ENCODE peak calls at places on chromosomes 6 and 20, in nine cellular contexts. One of them, this sample, is unnamed.

GRCh38 chr6:28336284-28337024 is 506 bp upstream of the ZSCAN31 start:
- DNase-seq in Panc1: no peak
- DNase-seq in spleen: no peak
- DNase-seq in AG04449: no peak
- DNase-seq in heart left ventricle: peak
- DNase-seq in uterus: no peak
- DNase-seq in fibroblast of lung: peak
- DNase-seq in brain microvascular endothelial cell: peak
- DNase-seq in colonic mucosa: peak
- DNase-seq in this sample: peak

GRCh38 chr6:37367557-37367956 is 13.8 kb downstream of the RNF8 start:
- DNase-seq in Panc1: no peak
- DNase-seq in spleen: no peak
- DNase-seq in AG04449: no peak
- DNase-seq in heart left ventricle: no peak
- DNase-seq in uterus: no peak
- DNase-seq in fibroblast of lung: no peak
- DNase-seq in brain microvascular endothelial cell: no peak
- DNase-seq in colonic mucosa: no peak
- DNase-seq in this sample: no peak

GRCh38 chr20:38843346-38843745 is 37.8 kb downstream of the PPP1R16B start:
- DNase-seq in Panc1: no peak
- DNase-seq in spleen: no peak
- DNase-seq in AG04449: no peak
- DNase-seq in heart left ventricle: no peak
- DNase-seq in uterus: no peak
- DNase-seq in fibroblast of lung: no peak
- DNase-seq in brain microvascular endothelial cell: no peak
- DNase-seq in colonic mucosa: no peak
- DNase-seq in this sample: no peak

GRCh38 chr6:28867078-28867414 is 56.7 kb downstream of the TRIM27 start:
- DNase-seq in Panc1: no peak
- DNase-seq in spleen: no peak
- DNase-seq in AG04449: no peak
- DNase-seq in heart left ventricle: no peak
- DNase-seq in uterus: no peak
- DNase-seq in fibroblast of lung: peak
- DNase-seq in brain microvascular endothelial cell: no peak
- DNase-seq in colonic mucosa: no peak
- DNase-seq in this sample: no peak

GRCh38 chr20:63968928-63969760 is 586 bp downstream of the ZNF512B start:
- DNase-seq in Panc1: no peak
- DNase-seq in spleen: peak
- DNase-seq in AG04449: no peak
- DNase-seq in heart left ventricle: peak
- DNase-seq in uterus: peak
- DNase-seq in fibroblast of lung: no peak
- DNase-seq in brain microvascular endothelial cell: no peak
- DNase-seq in colonic mucosa: no peak
- DNase-seq in this sample: peak

GRCh38 chr20:25270829-25271251 is 23.0 kb downstream of the PYGB start:
- DNase-seq in Panc1: no peak
- DNase-seq in spleen: peak
- DNase-seq in AG04449: no peak
- DNase-seq in heart left ventricle: peak
- DNase-seq in uterus: no peak
- DNase-seq in fibroblast of lung: no peak
- DNase-seq in brain microvascular endothelial cell: no peak
- DNase-seq in colonic mucosa: peak
- DNase-seq in this sample: no peak

GRCh38 chr6:57283096-57283495 is 34.3 kb upstream of the PRIM2 start:
- DNase-seq in Panc1: no peak
- DNase-seq in spleen: no peak
- DNase-seq in AG04449: no peak
- DNase-seq in heart left ventricle: no peak
- DNase-seq in uterus: no peak
- DNase-seq in fibroblast of lung: no peak
- DNase-seq in brain microvascular endothelial cell: no peak
- DNase-seq in colonic mucosa: no peak
- DNase-seq in this sample: no peak

GRCh38 chr6:71199796-71200195 is 88.8 kb upstream of the OGFRL1 start:
- DNase-seq in Panc1: no peak
- DNase-seq in spleen: no peak
- DNase-seq in AG04449: no peak
- DNase-seq in heart left ventricle: no peak
- DNase-seq in uterus: no peak
- DNase-seq in fibroblast of lung: no peak
- DNase-seq in brain microvascular endothelial cell: no peak
- DNase-seq in colonic mucosa: no peak
- DNase-seq in this sample: no peak

GRCh38 chr6:11434565-11435326 is 102.8 kb upstream of the TMEM170B start:
- DNase-seq in Panc1: no peak
- DNase-seq in spleen: no peak
- DNase-seq in AG04449: peak
- DNase-seq in heart left ventricle: no peak
- DNase-seq in uterus: no peak
- DNase-seq in fibroblast of lung: peak
- DNase-seq in brain microvascular endothelial cell: peak
- DNase-seq in colonic mucosa: peak
- DNase-seq in this sample: peak

GRCh38 chr6:40585661-40586269 is 1.4 kb downstream of the LRFN2 start:
- DNase-seq in Panc1: no peak
- DNase-seq in spleen: no peak
- DNase-seq in AG04449: no peak
- DNase-seq in heart left ventricle: no peak
- DNase-seq in uterus: no peak
- DNase-seq in fibroblast of lung: no peak
- DNase-seq in brain microvascular endothelial cell: no peak
- DNase-seq in colonic mucosa: peak
- DNase-seq in this sample: peak

GRCh38 chr6:46998436-46999017 is 43.6 kb downstream of the ADGRF1 start:
- DNase-seq in Panc1: no peak
- DNase-seq in spleen: no peak
- DNase-seq in AG04449: no peak
- DNase-seq in heart left ventricle: no peak
- DNase-seq in uterus: no peak
- DNase-seq in fibroblast of lung: peak
- DNase-seq in brain microvascular endothelial cell: peak
- DNase-seq in colonic mucosa: no peak
- DNase-seq in this sample: no peak

GRCh38 chr6:80338201-80338836 is 231.8 kb downstream of the BCKDHB start:
- DNase-seq in Panc1: peak
- DNase-seq in spleen: peak
- DNase-seq in AG04449: no peak
- DNase-seq in heart left ventricle: peak
- DNase-seq in uterus: peak
- DNase-seq in fibroblast of lung: no peak
- DNase-seq in brain microvascular endothelial cell: peak
- DNase-seq in colonic mucosa: peak
- DNase-seq in this sample: peak

GRCh38 chr6:170249817-170250216 is 41.1 kb downstream of the DLL1 start:
- DNase-seq in Panc1: no peak
- DNase-seq in spleen: no peak
- DNase-seq in AG04449: no peak
- DNase-seq in heart left ventricle: no peak
- DNase-seq in uterus: no peak
- DNase-seq in fibroblast of lung: no peak
- DNase-seq in brain microvascular endothelial cell: no peak
- DNase-seq in colonic mucosa: no peak
- DNase-seq in this sample: no peak

GRCh38 chr6:37127961-37128862 is 41.7 kb upstream of the PIM1 start:
- DNase-seq in Panc1: no peak
- DNase-seq in spleen: no peak
- DNase-seq in AG04449: peak
- DNase-seq in heart left ventricle: no peak
- DNase-seq in uterus: no peak
- DNase-seq in fibroblast of lung: peak
- DNase-seq in brain microvascular endothelial cell: peak
- DNase-seq in colonic mucosa: peak
- DNase-seq in this sample: peak

GRCh38 chr6:83536034-83536646 is 23.8 kb downstream of the PRSS35 start:
- DNase-seq in Panc1: peak
- DNase-seq in spleen: no peak
- DNase-seq in AG04449: no peak
- DNase-seq in heart left ventricle: no peak
- DNase-seq in uterus: no peak
- DNase-seq in fibroblast of lung: peak
- DNase-seq in brain microvascular endothelial cell: peak
- DNase-seq in colonic mucosa: peak
- DNase-seq in this sample: peak

DNA sequence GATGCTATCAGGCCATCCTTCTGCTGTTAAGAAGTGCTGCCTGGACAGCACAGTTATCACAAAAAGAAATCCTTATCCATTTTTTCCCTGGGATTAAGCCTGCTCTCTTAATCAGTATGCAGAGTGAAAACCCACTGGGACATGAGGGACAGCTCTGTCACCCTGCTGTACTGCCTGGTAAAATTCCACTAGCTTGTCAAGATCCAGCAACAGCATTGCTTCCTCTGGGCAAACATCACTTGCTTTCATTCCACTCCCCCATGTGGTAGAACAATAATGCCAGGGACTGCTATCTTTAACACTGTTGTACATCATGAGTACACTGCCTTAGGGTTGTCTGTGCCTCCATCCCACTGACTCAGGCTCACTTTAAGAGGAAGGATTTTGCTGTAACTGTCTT is 331.3 kb downstream of the KIF16B start:
- DNase-seq in Panc1: peak
- DNase-seq in spleen: no peak
- DNase-seq in AG04449: no peak
- DNase-seq in heart left ventricle: no peak
- DNase-seq in uterus: no peak
- DNase-seq in fibroblast of lung: no peak
- DNase-seq in brain microvascular endothelial cell: peak
- DNase-seq in colonic mucosa: no peak
- DNase-seq in this sample: no peak
- TF ChIP-seq CTCF in Panc1: peak
- TF ChIP-seq CTCF in spleen: no peak
- TF ChIP-seq CTCF in AG04449: no peak
- TF ChIP-seq CTCF in heart left ventricle: no peak
- TF ChIP-seq CTCF in uterus: no peak
- TF ChIP-seq CTCF in fibroblast of lung: no peak
- TF ChIP-seq CTCF in brain microvascular endothelial cell: peak
- TF ChIP-seq CTCF in colonic mucosa: no peak
- TF ChIP-seq CTCF in this sample: no peak

DNA sequence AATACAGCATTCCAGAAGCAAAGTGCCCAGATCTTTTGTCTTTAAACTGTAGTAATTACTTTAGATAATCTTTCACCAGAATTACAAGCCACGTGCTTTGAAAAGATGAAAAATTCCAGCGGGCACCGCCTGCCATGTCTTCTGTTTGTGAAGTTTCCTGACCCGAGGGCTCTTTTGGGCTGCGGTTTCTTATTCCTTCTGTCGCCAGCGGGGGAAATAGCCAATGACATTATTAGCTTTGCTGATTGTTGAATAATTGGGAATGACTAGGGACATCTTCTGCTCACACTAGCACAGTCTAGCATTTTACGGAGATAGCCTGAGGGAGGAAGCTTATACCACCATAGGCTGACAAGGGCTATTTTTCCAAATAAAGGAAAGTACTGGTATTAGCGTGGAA is 124.7 kb downstream of the SAMD5 start:
- DNase-seq in Panc1: no peak
- DNase-seq in spleen: no peak
- DNase-seq in AG04449: no peak
- DNase-seq in heart left ventricle: no peak
- DNase-seq in uterus: no peak
- DNase-seq in fibroblast of lung: no peak
- DNase-seq in brain microvascular endothelial cell: no peak
- DNase-seq in colonic mucosa: no peak
- DNase-seq in this sample: no peak
- H3K4me3 ChIP-seq in Panc1: no peak
- H3K4me3 ChIP-seq in spleen: no peak
- H3K4me3 ChIP-seq in AG04449: no peak
- H3K4me3 ChIP-seq in heart left ventricle: no peak
- H3K4me3 ChIP-seq in uterus: no peak
- H3K4me3 ChIP-seq in fibroblast of lung: no peak
- H3K4me3 ChIP-seq in brain microvascular endothelial cell: no peak
- H3K4me3 ChIP-seq in colonic mucosa: no peak
- H3K4me3 ChIP-seq in this sample: no peak

GRCh38 chr20:539848-540247 is 3.7 kb downstream of the CSNK2A1 start:
- DNase-seq in Panc1: no peak
- DNase-seq in spleen: no peak
- DNase-seq in AG04449: peak
- DNase-seq in heart left ventricle: no peak
- DNase-seq in uterus: no peak
- DNase-seq in fibroblast of lung: peak
- DNase-seq in brain microvascular endothelial cell: peak
- DNase-seq in colonic mucosa: peak
- DNase-seq in this sample: peak

GRCh38 chr20:539236-539635 is 4.4 kb downstream of the CSNK2A1 start:
- DNase-seq in Panc1: no peak
- DNase-seq in spleen: no peak
- DNase-seq in AG04449: no peak
- DNase-seq in heart left ventricle: no peak
- DNase-seq in uterus: no peak
- DNase-seq in fibroblast of lung: no peak
- DNase-seq in brain microvascular endothelial cell: no peak
- DNase-seq in colonic mucosa: no peak
- DNase-seq in this sample: no peak

GRCh38 chr20:542777-543368 is 717 bp downstream of the CSNK2A1 start:
- DNase-seq in Panc1: no peak
- DNase-seq in spleen: peak
- DNase-seq in AG04449: no peak
- DNase-seq in heart left ventricle: peak
- DNase-seq in uterus: peak
- DNase-seq in fibroblast of lung: no peak
- DNase-seq in brain microvascular endothelial cell: no peak
- DNase-seq in colonic mucosa: peak
- DNase-seq in this sample: no peak

GRCh38 chr20:537983-538382 is 5.6 kb downstream of the CSNK2A1 start:
- DNase-seq in Panc1: no peak
- DNase-seq in spleen: no peak
- DNase-seq in AG04449: no peak
- DNase-seq in heart left ventricle: no peak
- DNase-seq in uterus: no peak
- DNase-seq in fibroblast of lung: no peak
- DNase-seq in brain microvascular endothelial cell: no peak
- DNase-seq in colonic mucosa: no peak
- DNase-seq in this sample: no peak

GRCh38 chr20:540391-541201 is 3.0 kb downstream of the CSNK2A1 start:
- DNase-seq in Panc1: no peak
- DNase-seq in spleen: no peak
- DNase-seq in AG04449: no peak
- DNase-seq in heart left ventricle: no peak
- DNase-seq in uterus: no peak
- DNase-seq in fibroblast of lung: no peak
- DNase-seq in brain microvascular endothelial cell: no peak
- DNase-seq in colonic mucosa: no peak
- DNase-seq in this sample: no peak
- TF ChIP-seq CTCF in Panc1: peak
- TF ChIP-seq CTCF in spleen: no peak
- TF ChIP-seq CTCF in AG04449: no peak
- TF ChIP-seq CTCF in heart left ventricle: no peak
- TF ChIP-seq CTCF in uterus: no peak
- TF ChIP-seq CTCF in fibroblast of lung: no peak
- TF ChIP-seq CTCF in brain microvascular endothelial cell: peak
- TF ChIP-seq CTCF in colonic mucosa: no peak
- TF ChIP-seq CTCF in this sample: no peak

DNA sequence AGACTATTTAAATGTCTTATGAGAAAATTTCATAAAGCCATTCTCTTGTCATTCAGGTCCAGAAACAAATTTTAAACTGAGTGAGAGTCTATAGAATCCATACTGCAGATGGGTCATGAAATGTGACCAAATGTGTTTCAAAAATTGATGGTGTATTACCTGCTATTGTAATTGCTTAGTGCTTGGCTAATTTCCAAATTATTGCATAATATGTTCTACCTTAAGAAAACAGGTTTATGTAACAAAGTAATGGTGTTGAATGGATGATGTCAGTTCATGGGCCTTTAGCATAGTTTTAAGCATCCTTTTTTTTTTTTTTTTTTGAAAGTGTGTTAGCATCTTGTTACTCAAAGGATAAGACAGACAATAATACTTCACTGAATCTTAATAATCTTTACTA is 5.0 kb downstream of the MARCKS start:
- DNase-seq in Panc1: no peak
- DNase-seq in spleen: no peak
- DNase-seq in AG04449: no peak
- DNase-seq in heart left ventricle: no peak
- DNase-seq in uterus: no peak
- DNase-seq in fibroblast of lung: peak
- DNase-seq in brain microvascular endothelial cell: no peak
- DNase-seq in colonic mucosa: no peak
- DNase-seq in this sample: no peak
- H3K4me3 ChIP-seq in Panc1: no peak
- H3K4me3 ChIP-seq in spleen: no peak
- H3K4me3 ChIP-seq in AG04449: peak
- H3K4me3 ChIP-seq in heart left ventricle: peak
- H3K4me3 ChIP-seq in uterus: no peak
- H3K4me3 ChIP-seq in fibroblast of lung: no peak
- H3K4me3 ChIP-seq in brain microvascular endothelial cell: peak
- H3K4me3 ChIP-seq in colonic mucosa: no peak
- H3K4me3 ChIP-seq in this sample: peak